ENCODE peak calls at places on chromosome 6, in six cellular contexts. Y is effector memory CD4-positive, alpha-beta T cell; X is GM10248; D is hepatocyte; W is left ventricle myocardium superior; P is psoas muscle. M is an unnamed sample.

GRCh38 chr6:36977470-36977941 is 8.5 kb downstream of the MTCH1 start:
- DNase-seq in Y (peak), P (no peak), X (peak), W (no peak), D (no peak), M (no peak)

GRCh38 chr6:161684721-161685120 is 410.9 kb upstream of the AGPAT4 start:
- DNase-seq in Y (no peak), D (no peak), P (no peak), W (no peak), X (no peak), M (no peak)

GRCh38 chr6:163260111-163260895 is 154.2 kb upstream of the QKI start:
- DNase-seq in Y (no peak), X (no peak), D (peak), W (peak), P (peak), M (peak)

GRCh38 chr6:12051861-12052368 is 39.8 kb downstream of the HIVEP1 start:
- DNase-seq in Y (peak), D (no peak), W (no peak), P (no peak), X (peak), M (peak)

GRCh38 chr6:15132854-15133670 is 112.8 kb upstream of the JARID2 start:
- DNase-seq in P (no peak), W (no peak), Y (no peak), X (no peak), D (peak), M (no peak)

GRCh38 chr6:143755301-143755744 is 77.6 kb downstream of the PHACTR2 start:
- DNase-seq in D (peak), W (no peak), Y (no peak), P (no peak), X (no peak), M (no peak)

GRCh38 chr6:25830461-25830860 is 1.4 kb downstream of the SLC17A1 start:
- DNase-seq in P (no peak), D (no peak), Y (no peak), X (no peak), W (no peak), M (no peak)

GRCh38 chr6:1613631-1614447 is 4.1 kb downstream of the FOXC1 start:
- DNase-seq in P (no peak), W (no peak), Y (no peak), X (no peak), D (no peak), M (no peak)

GRCh38 chr6:43990275-43990626 is 137.0 kb downstream of the MRPL14 start:
- DNase-seq in D (peak), P (peak), Y (no peak), X (no peak), W (peak), M (no peak)

GRCh38 chr6:143514996-143515760 is 3.7 kb upstream of the FUCA2 start:
- DNase-seq in Y (no peak), P (peak), W (peak), D (no peak), X (no peak), M (no peak)

M was measured in KG1.